ENCODE peak calls at places on chromosomes 11 and 22, in five cellular contexts. One of them, this sample, is unnamed.

GRCh38 chr11:2298795-2299747 is 2.6 kb downstream of the C11orf21 start:
- DNase-seq in fibroblast of lung: no peak
- DNase-seq in ovary: no peak
- DNase-seq in hepatocyte: peak; percentile 77
- DNase-seq in bronchial epithelial cell: peak; percentile 44
- DNase-seq in this sample: no peak

GRCh38 chr11:24163146-24163545 is 333.7 kb upstream of the LUZP2 start:
- DNase-seq in bronchial epithelial cell: no peak
- DNase-seq in fibroblast of lung: peak; percentile 68
- DNase-seq in ovary: no peak
- DNase-seq in hepatocyte: no peak
- DNase-seq in this sample: peak; percentile 34

GRCh38 chr11:22359295-22359694 is 21.1 kb downstream of the SLC17A6 start:
- DNase-seq in fibroblast of lung: no peak
- DNase-seq in ovary: no peak
- DNase-seq in bronchial epithelial cell: peak; percentile 58
- DNase-seq in hepatocyte: no peak
- DNase-seq in this sample: no peak

GRCh38 chr22:22565991-22566390 is 6.9 kb upstream of the PRAME start:
- DNase-seq in ovary: no peak
- DNase-seq in hepatocyte: no peak
- DNase-seq in fibroblast of lung: peak; percentile 3
- DNase-seq in bronchial epithelial cell: peak; percentile 44
- DNase-seq in this sample: peak; percentile 60

GRCh38 chr11:65418431-65418680 is 4.2 kb upstream of the NEAT1 start:
- DNase-seq in hepatocyte: no peak
- DNase-seq in ovary: no peak
- DNase-seq in fibroblast of lung: no peak
- DNase-seq in bronchial epithelial cell: no peak
- DNase-seq in this sample: no peak

GRCh38 chr11:12058425-12059115 is 50.1 kb upstream of the DKK3 start:
- DNase-seq in ovary: no peak
- DNase-seq in fibroblast of lung: no peak
- DNase-seq in bronchial epithelial cell: no peak
- DNase-seq in hepatocyte: no peak
- DNase-seq in this sample: no peak

GRCh38 chr22:24969588-24970301 is 17.2 kb downstream of the KIAA1671 start:
- DNase-seq in hepatocyte: no peak
- DNase-seq in fibroblast of lung: peak; percentile 73
- DNase-seq in bronchial epithelial cell: no peak
- DNase-seq in ovary: no peak
- DNase-seq in this sample: peak; percentile 61

GRCh38 chr11:19013181-19013857 is 47.2 kb downstream of the MRGPRX2 start:
- DNase-seq in hepatocyte: peak; percentile 6
- DNase-seq in fibroblast of lung: no peak
- DNase-seq in bronchial epithelial cell: peak; percentile 8
- DNase-seq in ovary: no peak
- DNase-seq in this sample: no peak

GRCh38 chr11:38672445-38672844 is 2074.4 kb upstream of the RAG2 start:
- DNase-seq in hepatocyte: no peak
- DNase-seq in ovary: no peak
- DNase-seq in bronchial epithelial cell: peak; percentile 16
- DNase-seq in fibroblast of lung: no peak
- DNase-seq in this sample: no peak

GRCh38 chr22:34709641-34710040 is 356.3 kb upstream of the ISX start:
- DNase-seq in fibroblast of lung: no peak
- DNase-seq in hepatocyte: no peak
- DNase-seq in ovary: no peak
- DNase-seq in bronchial epithelial cell: peak; percentile 2
- DNase-seq in this sample: no peak

GRCh38 chr11:60960405-60960804 is 8.4 kb upstream of the SLC15A3 start:
- DNase-seq in hepatocyte: no peak
- DNase-seq in bronchial epithelial cell: no peak
- DNase-seq in ovary: no peak
- DNase-seq in fibroblast of lung: no peak
- DNase-seq in this sample: no peak

GRCh38 chr11:105144887-105145286 is 5.3 kb upstream of the CARD18 start:
- DNase-seq in hepatocyte: no peak
- DNase-seq in ovary: no peak
- DNase-seq in bronchial epithelial cell: peak; percentile 83
- DNase-seq in fibroblast of lung: peak; percentile 85
- DNase-seq in this sample: peak; percentile 50

GRCh38 chr22:25764270-25765015 is 22.5 kb downstream of the MYO18B start:
- DNase-seq in ovary: no peak
- DNase-seq in fibroblast of lung: no peak
- DNase-seq in hepatocyte: no peak
- DNase-seq in bronchial epithelial cell: no peak
- DNase-seq in this sample: no peak

GRCh38 chr11:130472434-130472961 is 24.1 kb downstream of the ADAMTS15 start:
- DNase-seq in fibroblast of lung: no peak
- DNase-seq in bronchial epithelial cell: no peak
- DNase-seq in hepatocyte: no peak
- DNase-seq in ovary: no peak
- DNase-seq in this sample: no peak

GRCh38 chr11:9663699-9664275 is at the start of gene SWAP70:
- DNase-seq in fibroblast of lung: peak; percentile 86
- DNase-seq in hepatocyte: peak; percentile 93
- DNase-seq in ovary: peak; percentile 89
- DNase-seq in bronchial epithelial cell: peak; percentile 77
- DNase-seq in this sample: peak; percentile 91

GRCh38 chr11:65571940-65572339 is 398 bp upstream of the FAM89B start:
- DNase-seq in ovary: no peak
- DNase-seq in fibroblast of lung: no peak
- DNase-seq in bronchial epithelial cell: peak; percentile 65
- DNase-seq in hepatocyte: peak; percentile 70
- DNase-seq in this sample: peak; percentile 47

GRCh38 chr11:1557904-1558831 is 13.9 kb downstream of the DUSP8 start:
- DNase-seq in bronchial epithelial cell: peak; percentile 18
- DNase-seq in hepatocyte: peak; percentile 71
- DNase-seq in fibroblast of lung: peak; percentile 82
- DNase-seq in ovary: no peak
- DNase-seq in this sample: peak; percentile 81

GRCh38 chr11:69013009-69013951 is at the start of gene MRGPRF:
- DNase-seq in ovary: peak; percentile 95
- DNase-seq in bronchial epithelial cell: no peak
- DNase-seq in hepatocyte: peak; percentile 77
- DNase-seq in fibroblast of lung: peak; percentile 74
- DNase-seq in this sample: peak; percentile 92

GRCh38 chr11:47020793-47021624 is 84.4 kb downstream of the CSTPP1 start:
- DNase-seq in fibroblast of lung: peak; percentile 42
- DNase-seq in bronchial epithelial cell: no peak
- DNase-seq in hepatocyte: no peak
- DNase-seq in ovary: no peak
- DNase-seq in this sample: peak; percentile 80

GRCh38 chr11:124041254-124041653 is at the start of gene OR10G7:
- DNase-seq in bronchial epithelial cell: no peak
- DNase-seq in ovary: no peak
- DNase-seq in fibroblast of lung: no peak
- DNase-seq in hepatocyte: peak; percentile 4
- DNase-seq in this sample: no peak

GRCh38 chr11:124839051-124839971 is 25.9 kb upstream of the ROBO3 start:
- DNase-seq in fibroblast of lung: no peak
- DNase-seq in hepatocyte: peak; percentile 23
- DNase-seq in bronchial epithelial cell: no peak
- DNase-seq in ovary: no peak
- DNase-seq in this sample: no peak

GRCh38 chr11:45659818-45660160 is 5.6 kb downstream of the CHST1 start:
- DNase-seq in fibroblast of lung: no peak
- DNase-seq in hepatocyte: no peak
- DNase-seq in bronchial epithelial cell: no peak
- DNase-seq in ovary: peak; percentile 23
- DNase-seq in this sample: no peak

GRCh38 chr11:84819561-84819960 is 807.6 kb downstream of the DLG2 start:
- DNase-seq in bronchial epithelial cell: no peak
- DNase-seq in ovary: no peak
- DNase-seq in hepatocyte: no peak
- DNase-seq in fibroblast of lung: peak; percentile 13
- DNase-seq in this sample: no peak

GRCh38 chr11:70628881-70629844 is 230.8 kb downstream of the CTTN start:
- DNase-seq in hepatocyte: peak; percentile 34
- DNase-seq in fibroblast of lung: no peak
- DNase-seq in ovary: no peak
- DNase-seq in bronchial epithelial cell: no peak
- DNase-seq in this sample: no peak

GRCh38 chr11:75565221-75565814 is 3.3 kb downstream of the SERPINH1 start:
- DNase-seq in ovary: peak; percentile 65
- DNase-seq in fibroblast of lung: peak; percentile 73
- DNase-seq in hepatocyte: peak; percentile 81
- DNase-seq in bronchial epithelial cell: peak; percentile 55
- DNase-seq in this sample: peak; percentile 80

GRCh38 chr11:116895053-116895757 is 57.8 kb upstream of the APOA1 start:
- DNase-seq in hepatocyte: no peak
- DNase-seq in fibroblast of lung: no peak
- DNase-seq in bronchial epithelial cell: peak; percentile 14
- DNase-seq in ovary: no peak
- DNase-seq in this sample: no peak

GRCh38 chr11:126318642-126319373 is 14.9 kb downstream of the DCPS start:
- DNase-seq in hepatocyte: peak; percentile 75
- DNase-seq in fibroblast of lung: peak; percentile 97
- DNase-seq in ovary: no peak
- DNase-seq in bronchial epithelial cell: peak; percentile 95
- DNase-seq in this sample: peak; percentile 95

GRCh38 chr11:16795146-16795545 is 56.7 kb downstream of the C11orf58 start:
- DNase-seq in ovary: no peak
- DNase-seq in hepatocyte: no peak
- DNase-seq in bronchial epithelial cell: no peak
- DNase-seq in fibroblast of lung: no peak
- DNase-seq in this sample: no peak

GRCh38 chr22:48208894-48209293 is 1446.4 kb downstream of the TBC1D22A start:
- DNase-seq in fibroblast of lung: no peak
- DNase-seq in bronchial epithelial cell: no peak
- DNase-seq in ovary: no peak
- DNase-seq in hepatocyte: no peak
- DNase-seq in this sample: no peak

GRCh38 chr22:32623943-32624342 is 149.3 kb downstream of the FBXO7 start:
- DNase-seq in ovary: peak; percentile 77
- DNase-seq in bronchial epithelial cell: no peak
- DNase-seq in fibroblast of lung: peak; percentile 86
- DNase-seq in hepatocyte: peak; percentile 55
- DNase-seq in this sample: peak; percentile 96

GRCh38 chr22:38204784-38205183 is 3.0 kb downstream of the MAFF start:
- DNase-seq in bronchial epithelial cell: no peak
- DNase-seq in hepatocyte: no peak
- DNase-seq in ovary: no peak
- DNase-seq in fibroblast of lung: peak; percentile 53
- DNase-seq in this sample: no peak

DNA sequence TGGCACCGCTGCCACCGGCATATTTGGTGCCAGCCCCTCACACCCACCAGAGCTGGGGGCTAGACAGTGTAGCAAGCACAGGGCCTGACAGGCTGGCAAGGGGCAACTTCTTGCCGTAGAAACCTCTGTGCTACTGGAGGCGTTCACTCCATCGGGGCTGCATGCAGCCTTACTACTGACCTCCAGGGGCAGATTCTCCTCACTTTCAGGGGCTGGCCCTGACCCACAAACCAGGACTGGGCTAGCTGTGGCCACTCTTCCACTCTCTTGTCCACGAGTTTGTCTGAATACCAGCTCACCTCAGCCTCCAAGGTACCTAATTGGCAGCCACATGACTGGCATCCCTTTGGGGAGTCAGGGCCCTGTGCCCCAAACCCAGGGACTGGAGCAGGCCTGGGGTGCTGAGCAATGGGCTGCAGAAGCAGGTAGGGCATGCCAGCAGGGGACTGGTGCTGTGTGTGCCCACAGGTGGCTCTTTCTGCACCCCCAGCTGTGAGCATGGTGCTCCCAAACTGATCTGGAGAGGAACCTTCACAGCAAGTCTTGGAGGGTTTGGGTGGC is 2.1 kb upstream of the LMO1 start:
- DNase-seq in ovary: peak; percentile 2
- DNase-seq in fibroblast of lung: no peak
- DNase-seq in hepatocyte: no peak
- DNase-seq in bronchial epithelial cell: no peak
- DNase-seq in this sample: no peak
- TF ChIP-seq CTCF in ovary: no peak
- TF ChIP-seq CTCF in fibroblast of lung: peak; percentile 9
- TF ChIP-seq CTCF in hepatocyte: no peak
- TF ChIP-seq CTCF in bronchial epithelial cell: peak; percentile 26
- TF ChIP-seq CTCF in this sample: no peak

GRCh38 chr11:30586251-30587144 is at the start of gene MPPED2:
- DNase-seq in fibroblast of lung: no peak
- DNase-seq in bronchial epithelial cell: no peak
- DNase-seq in ovary: peak; percentile 27
- DNase-seq in hepatocyte: peak; percentile 65
- DNase-seq in this sample: no peak
- TF ChIP-seq CTCF in fibroblast of lung: peak; percentile 2
- TF ChIP-seq CTCF in bronchial epithelial cell: peak; percentile 44
- TF ChIP-seq CTCF in ovary: no peak
- TF ChIP-seq CTCF in hepatocyte: peak; percentile 23
- TF ChIP-seq CTCF in this sample: no peak

GRCh38 chr11:128776434-128777284 is 82.8 kb downstream of the FLI1 start:
- DNase-seq in fibroblast of lung: peak; percentile 45
- DNase-seq in ovary: peak; percentile 29
- DNase-seq in bronchial epithelial cell: no peak
- DNase-seq in hepatocyte: peak; percentile 73
- DNase-seq in this sample: peak; percentile 53
- TF ChIP-seq CTCF in fibroblast of lung: peak; percentile 65
- TF ChIP-seq CTCF in ovary: peak; percentile 7
- TF ChIP-seq CTCF in bronchial epithelial cell: peak; percentile 55
- TF ChIP-seq CTCF in hepatocyte: peak; percentile 55
- TF ChIP-seq CTCF in this sample: peak; percentile 80

DNA sequence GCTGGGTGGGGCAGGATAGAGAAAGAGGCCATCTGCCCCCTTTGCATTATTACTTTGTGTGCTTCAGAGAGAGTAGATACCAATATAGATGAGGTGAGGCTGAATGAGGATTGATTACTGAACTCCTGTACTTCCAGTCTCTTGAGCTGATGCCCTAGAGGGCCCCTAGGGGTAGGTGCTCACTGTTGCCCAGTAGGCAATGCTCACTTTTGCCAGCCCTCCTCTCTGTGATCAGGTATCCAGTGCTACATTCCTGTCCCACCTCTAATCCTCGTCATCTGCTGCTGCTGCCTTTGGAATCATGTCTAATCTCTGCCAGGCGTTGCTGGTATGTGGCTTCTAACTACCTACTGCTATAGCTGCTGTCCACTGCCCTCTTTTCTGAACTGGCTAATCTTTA is 57.2 kb downstream of the CCDC83 start:
- DNase-seq in ovary: no peak
- DNase-seq in bronchial epithelial cell: no peak
- DNase-seq in fibroblast of lung: no peak
- DNase-seq in hepatocyte: no peak
- DNase-seq in this sample: no peak
- TF ChIP-seq CTCF in ovary: no peak
- TF ChIP-seq CTCF in bronchial epithelial cell: no peak
- TF ChIP-seq CTCF in fibroblast of lung: no peak
- TF ChIP-seq CTCF in hepatocyte: no peak
- TF ChIP-seq CTCF in this sample: no peak